ENCODE peak calls at places on chromosomes 3 and 15, in eight cellular contexts. One of them, this sample, is unnamed.

GRCh38 chr3:126921425-126921824 is 61.5 kb upstream of the PLXNA1 start:
- DNase-seq in activated gamma-delta T cell treated with Interleukin-2 at 50 U/mL for 16 hours: no peak
- DNase-seq in activated T-cell treated with anti-CD3 and anti-CD28 coated beads for 1 hour: no peak
- DNase-seq in RPMI7951: no peak
- DNase-seq in HFF-Myc: no peak
- DNase-seq in RWPE1: no peak
- DNase-seq in stimulated activated naive CD8-positive, alpha-beta T cell treated with anti-CD3 and anti-CD28 coated beads, Interleukin-15, amount 100 ng/mL, for 72 hours: no peak
- DNase-seq in hepatic stellate cell: no peak
- DNase-seq in this sample: no peak

GRCh38 chr3:128054363-128054762 is 2.1 kb downstream of the SEC61A1 start:
- DNase-seq in activated T-cell treated with anti-CD3 and anti-CD28 coated beads for 1 hour: no peak
- DNase-seq in RPMI7951: peak
- DNase-seq in hepatic stellate cell: peak
- DNase-seq in activated gamma-delta T cell treated with Interleukin-2 at 50 U/mL for 16 hours: no peak
- DNase-seq in stimulated activated naive CD8-positive, alpha-beta T cell treated with anti-CD3 and anti-CD28 coated beads, Interleukin-15, amount 100 ng/mL, for 72 hours: no peak
- DNase-seq in RWPE1: peak
- DNase-seq in HFF-Myc: no peak
- DNase-seq in this sample: no peak

GRCh38 chr3:168459229-168459784 is 363.6 kb upstream of the GOLIM4 start:
- DNase-seq in HFF-Myc: no peak
- DNase-seq in hepatic stellate cell: no peak
- DNase-seq in stimulated activated naive CD8-positive, alpha-beta T cell treated with anti-CD3 and anti-CD28 coated beads, Interleukin-15, amount 100 ng/mL, for 72 hours: no peak
- DNase-seq in RWPE1: no peak
- DNase-seq in activated gamma-delta T cell treated with Interleukin-2 at 50 U/mL for 16 hours: no peak
- DNase-seq in activated T-cell treated with anti-CD3 and anti-CD28 coated beads for 1 hour: no peak
- DNase-seq in RPMI7951: peak
- DNase-seq in this sample: no peak

GRCh38 chr15:35254052-35254451 is 169.0 kb upstream of the NANOGP8 start:
- DNase-seq in RWPE1: no peak
- DNase-seq in stimulated activated naive CD8-positive, alpha-beta T cell treated with anti-CD3 and anti-CD28 coated beads, Interleukin-15, amount 100 ng/mL, for 72 hours: no peak
- DNase-seq in hepatic stellate cell: no peak
- DNase-seq in RPMI7951: no peak
- DNase-seq in HFF-Myc: no peak
- DNase-seq in activated gamma-delta T cell treated with Interleukin-2 at 50 U/mL for 16 hours: no peak
- DNase-seq in activated T-cell treated with anti-CD3 and anti-CD28 coated beads for 1 hour: no peak
- DNase-seq in this sample: no peak

GRCh38 chr3:160343132-160343531 is 55.9 kb downstream of the IFT80 start:
- DNase-seq in activated T-cell treated with anti-CD3 and anti-CD28 coated beads for 1 hour: no peak
- DNase-seq in RWPE1: peak
- DNase-seq in HFF-Myc: peak
- DNase-seq in RPMI7951: peak
- DNase-seq in hepatic stellate cell: no peak
- DNase-seq in activated gamma-delta T cell treated with Interleukin-2 at 50 U/mL for 16 hours: no peak
- DNase-seq in stimulated activated naive CD8-positive, alpha-beta T cell treated with anti-CD3 and anti-CD28 coated beads, Interleukin-15, amount 100 ng/mL, for 72 hours: no peak
- DNase-seq in this sample: no peak

GRCh38 chr3:147619925-147620580 is 210.9 kb downstream of the ZIC1 start:
- DNase-seq in activated gamma-delta T cell treated with Interleukin-2 at 50 U/mL for 16 hours: no peak
- DNase-seq in activated T-cell treated with anti-CD3 and anti-CD28 coated beads for 1 hour: no peak
- DNase-seq in RWPE1: no peak
- DNase-seq in stimulated activated naive CD8-positive, alpha-beta T cell treated with anti-CD3 and anti-CD28 coated beads, Interleukin-15, amount 100 ng/mL, for 72 hours: no peak
- DNase-seq in RPMI7951: no peak
- DNase-seq in hepatic stellate cell: no peak
- DNase-seq in HFF-Myc: no peak
- DNase-seq in this sample: no peak

GRCh38 chr3:44903751-44904150 is 29.3 kb downstream of the TGM4 start:
- DNase-seq in hepatic stellate cell: no peak
- DNase-seq in stimulated activated naive CD8-positive, alpha-beta T cell treated with anti-CD3 and anti-CD28 coated beads, Interleukin-15, amount 100 ng/mL, for 72 hours: no peak
- DNase-seq in RWPE1: no peak
- DNase-seq in RPMI7951: no peak
- DNase-seq in activated T-cell treated with anti-CD3 and anti-CD28 coated beads for 1 hour: no peak
- DNase-seq in activated gamma-delta T cell treated with Interleukin-2 at 50 U/mL for 16 hours: no peak
- DNase-seq in HFF-Myc: no peak
- DNase-seq in this sample: no peak

GRCh38 chr3:99960941-99961340 is 143.3 kb downstream of the CMSS1 start:
- DNase-seq in HFF-Myc: peak
- DNase-seq in RWPE1: no peak
- DNase-seq in activated T-cell treated with anti-CD3 and anti-CD28 coated beads for 1 hour: no peak
- DNase-seq in activated gamma-delta T cell treated with Interleukin-2 at 50 U/mL for 16 hours: no peak
- DNase-seq in RPMI7951: no peak
- DNase-seq in hepatic stellate cell: no peak
- DNase-seq in stimulated activated naive CD8-positive, alpha-beta T cell treated with anti-CD3 and anti-CD28 coated beads, Interleukin-15, amount 100 ng/mL, for 72 hours: no peak
- DNase-seq in this sample: peak

GRCh38 chr3:122427857-122428471 is 12.1 kb upstream of the WDR5B start:
- DNase-seq in RPMI7951: no peak
- DNase-seq in activated gamma-delta T cell treated with Interleukin-2 at 50 U/mL for 16 hours: no peak
- DNase-seq in stimulated activated naive CD8-positive, alpha-beta T cell treated with anti-CD3 and anti-CD28 coated beads, Interleukin-15, amount 100 ng/mL, for 72 hours: no peak
- DNase-seq in HFF-Myc: no peak
- DNase-seq in RWPE1: peak
- DNase-seq in hepatic stellate cell: no peak
- DNase-seq in activated T-cell treated with anti-CD3 and anti-CD28 coated beads for 1 hour: no peak
- DNase-seq in this sample: no peak

GRCh38 chr3:43071313-43071893 is 34.5 kb downstream of the POMGNT2 start:
- DNase-seq in hepatic stellate cell: no peak
- DNase-seq in stimulated activated naive CD8-positive, alpha-beta T cell treated with anti-CD3 and anti-CD28 coated beads, Interleukin-15, amount 100 ng/mL, for 72 hours: peak
- DNase-seq in RPMI7951: no peak
- DNase-seq in activated T-cell treated with anti-CD3 and anti-CD28 coated beads for 1 hour: no peak
- DNase-seq in HFF-Myc: no peak
- DNase-seq in activated gamma-delta T cell treated with Interleukin-2 at 50 U/mL for 16 hours: peak
- DNase-seq in RWPE1: no peak
- DNase-seq in this sample: peak

GRCh38 chr3:112647122-112647521 is 6.2 kb upstream of the CCDC80 start:
- DNase-seq in activated T-cell treated with anti-CD3 and anti-CD28 coated beads for 1 hour: no peak
- DNase-seq in HFF-Myc: no peak
- DNase-seq in hepatic stellate cell: peak
- DNase-seq in activated gamma-delta T cell treated with Interleukin-2 at 50 U/mL for 16 hours: no peak
- DNase-seq in RWPE1: peak
- DNase-seq in RPMI7951: peak
- DNase-seq in stimulated activated naive CD8-positive, alpha-beta T cell treated with anti-CD3 and anti-CD28 coated beads, Interleukin-15, amount 100 ng/mL, for 72 hours: no peak
- DNase-seq in this sample: no peak

GRCh38 chr3:132083583-132084372 is 49.0 kb upstream of the CPNE4 start:
- DNase-seq in RPMI7951: peak
- DNase-seq in HFF-Myc: no peak
- DNase-seq in activated gamma-delta T cell treated with Interleukin-2 at 50 U/mL for 16 hours: no peak
- DNase-seq in stimulated activated naive CD8-positive, alpha-beta T cell treated with anti-CD3 and anti-CD28 coated beads, Interleukin-15, amount 100 ng/mL, for 72 hours: no peak
- DNase-seq in RWPE1: peak
- DNase-seq in hepatic stellate cell: no peak
- DNase-seq in activated T-cell treated with anti-CD3 and anti-CD28 coated beads for 1 hour: no peak
- DNase-seq in this sample: no peak

GRCh38 chr3:81778678-81779182 is 17.3 kb upstream of the GBE1 start:
- DNase-seq in RPMI7951: peak
- DNase-seq in activated T-cell treated with anti-CD3 and anti-CD28 coated beads for 1 hour: no peak
- DNase-seq in stimulated activated naive CD8-positive, alpha-beta T cell treated with anti-CD3 and anti-CD28 coated beads, Interleukin-15, amount 100 ng/mL, for 72 hours: no peak
- DNase-seq in hepatic stellate cell: no peak
- DNase-seq in HFF-Myc: peak
- DNase-seq in activated gamma-delta T cell treated with Interleukin-2 at 50 U/mL for 16 hours: no peak
- DNase-seq in RWPE1: no peak
- DNase-seq in this sample: no peak

GRCh38 chr15:90883971-90884718 is at the start of gene FES:
- DNase-seq in activated T-cell treated with anti-CD3 and anti-CD28 coated beads for 1 hour: no peak
- DNase-seq in hepatic stellate cell: no peak
- DNase-seq in RPMI7951: peak
- DNase-seq in RWPE1: no peak
- DNase-seq in HFF-Myc: no peak
- DNase-seq in activated gamma-delta T cell treated with Interleukin-2 at 50 U/mL for 16 hours: no peak
- DNase-seq in stimulated activated naive CD8-positive, alpha-beta T cell treated with anti-CD3 and anti-CD28 coated beads, Interleukin-15, amount 100 ng/mL, for 72 hours: no peak
- DNase-seq in this sample: no peak

GRCh38 chr3:67635257-67635656 is 19.2 kb downstream of the SUCLG2 start:
- DNase-seq in RPMI7951: peak
- DNase-seq in RWPE1: peak
- DNase-seq in activated T-cell treated with anti-CD3 and anti-CD28 coated beads for 1 hour: no peak
- DNase-seq in activated gamma-delta T cell treated with Interleukin-2 at 50 U/mL for 16 hours: no peak
- DNase-seq in stimulated activated naive CD8-positive, alpha-beta T cell treated with anti-CD3 and anti-CD28 coated beads, Interleukin-15, amount 100 ng/mL, for 72 hours: no peak
- DNase-seq in HFF-Myc: peak
- DNase-seq in hepatic stellate cell: peak
- DNase-seq in this sample: no peak

GRCh38 chr15:86445750-86446149 is 366.1 kb downstream of the AGBL1 start:
- DNase-seq in activated gamma-delta T cell treated with Interleukin-2 at 50 U/mL for 16 hours: no peak
- DNase-seq in RPMI7951: no peak
- DNase-seq in RWPE1: no peak
- DNase-seq in hepatic stellate cell: no peak
- DNase-seq in HFF-Myc: no peak
- DNase-seq in activated T-cell treated with anti-CD3 and anti-CD28 coated beads for 1 hour: no peak
- DNase-seq in stimulated activated naive CD8-positive, alpha-beta T cell treated with anti-CD3 and anti-CD28 coated beads, Interleukin-15, amount 100 ng/mL, for 72 hours: no peak
- DNase-seq in this sample: no peak

GRCh38 chr15:31148622-31149505 is 47.3 kb upstream of the TRPM1 start:
- DNase-seq in hepatic stellate cell: no peak
- DNase-seq in HFF-Myc: no peak
- DNase-seq in RWPE1: no peak
- DNase-seq in RPMI7951: no peak
- DNase-seq in activated gamma-delta T cell treated with Interleukin-2 at 50 U/mL for 16 hours: no peak
- DNase-seq in activated T-cell treated with anti-CD3 and anti-CD28 coated beads for 1 hour: no peak
- DNase-seq in stimulated activated naive CD8-positive, alpha-beta T cell treated with anti-CD3 and anti-CD28 coated beads, Interleukin-15, amount 100 ng/mL, for 72 hours: no peak
- DNase-seq in this sample: no peak

GRCh38 chr15:26974120-26974780 is 3.3 kb downstream of the GABRG3 start:
- DNase-seq in RPMI7951: peak
- DNase-seq in HFF-Myc: no peak
- DNase-seq in activated T-cell treated with anti-CD3 and anti-CD28 coated beads for 1 hour: no peak
- DNase-seq in hepatic stellate cell: no peak
- DNase-seq in activated gamma-delta T cell treated with Interleukin-2 at 50 U/mL for 16 hours: no peak
- DNase-seq in RWPE1: peak
- DNase-seq in stimulated activated naive CD8-positive, alpha-beta T cell treated with anti-CD3 and anti-CD28 coated beads, Interleukin-15, amount 100 ng/mL, for 72 hours: no peak
- DNase-seq in this sample: no peak

GRCh38 chr15:63191895-63192603 is 2.6 kb downstream of the RAB8B start:
- DNase-seq in hepatic stellate cell: no peak
- DNase-seq in HFF-Myc: no peak
- DNase-seq in RPMI7951: no peak
- DNase-seq in RWPE1: no peak
- DNase-seq in activated gamma-delta T cell treated with Interleukin-2 at 50 U/mL for 16 hours: peak
- DNase-seq in stimulated activated naive CD8-positive, alpha-beta T cell treated with anti-CD3 and anti-CD28 coated beads, Interleukin-15, amount 100 ng/mL, for 72 hours: peak
- DNase-seq in activated T-cell treated with anti-CD3 and anti-CD28 coated beads for 1 hour: no peak
- DNase-seq in this sample: no peak

GRCh38 chr3:14601692-14602005 is 49.9 kb upstream of the CCDC174 start:
- DNase-seq in hepatic stellate cell: no peak
- DNase-seq in activated gamma-delta T cell treated with Interleukin-2 at 50 U/mL for 16 hours: no peak
- DNase-seq in HFF-Myc: no peak
- DNase-seq in stimulated activated naive CD8-positive, alpha-beta T cell treated with anti-CD3 and anti-CD28 coated beads, Interleukin-15, amount 100 ng/mL, for 72 hours: no peak
- DNase-seq in RPMI7951: no peak
- DNase-seq in RWPE1: no peak
- DNase-seq in activated T-cell treated with anti-CD3 and anti-CD28 coated beads for 1 hour: no peak
- DNase-seq in this sample: no peak

GRCh38 chr3:89360155-89360554 is 252.7 kb downstream of the EPHA3 start:
- DNase-seq in activated T-cell treated with anti-CD3 and anti-CD28 coated beads for 1 hour: no peak
- DNase-seq in activated gamma-delta T cell treated with Interleukin-2 at 50 U/mL for 16 hours: no peak
- DNase-seq in stimulated activated naive CD8-positive, alpha-beta T cell treated with anti-CD3 and anti-CD28 coated beads, Interleukin-15, amount 100 ng/mL, for 72 hours: no peak
- DNase-seq in RWPE1: peak
- DNase-seq in HFF-Myc: no peak
- DNase-seq in hepatic stellate cell: no peak
- DNase-seq in RPMI7951: no peak
- DNase-seq in this sample: no peak

GRCh38 chr15:67161412-67161811 is 93.0 kb downstream of the AAGAB start:
- DNase-seq in activated gamma-delta T cell treated with Interleukin-2 at 50 U/mL for 16 hours: no peak
- DNase-seq in HFF-Myc: no peak
- DNase-seq in hepatic stellate cell: no peak
- DNase-seq in RPMI7951: no peak
- DNase-seq in RWPE1: no peak
- DNase-seq in stimulated activated naive CD8-positive, alpha-beta T cell treated with anti-CD3 and anti-CD28 coated beads, Interleukin-15, amount 100 ng/mL, for 72 hours: no peak
- DNase-seq in activated T-cell treated with anti-CD3 and anti-CD28 coated beads for 1 hour: no peak
- DNase-seq in this sample: no peak

GRCh38 chr15:81483496-81483895 is 109.5 kb upstream of the TMC3 start:
- DNase-seq in RPMI7951: no peak
- DNase-seq in RWPE1: no peak
- DNase-seq in activated T-cell treated with anti-CD3 and anti-CD28 coated beads for 1 hour: no peak
- DNase-seq in activated gamma-delta T cell treated with Interleukin-2 at 50 U/mL for 16 hours: no peak
- DNase-seq in HFF-Myc: no peak
- DNase-seq in hepatic stellate cell: no peak
- DNase-seq in stimulated activated naive CD8-positive, alpha-beta T cell treated with anti-CD3 and anti-CD28 coated beads, Interleukin-15, amount 100 ng/mL, for 72 hours: no peak
- DNase-seq in this sample: no peak

GRCh38 chr3:196962930-196963259 is 5.7 kb downstream of the PIGZ start:
- DNase-seq in RPMI7951: no peak
- DNase-seq in activated T-cell treated with anti-CD3 and anti-CD28 coated beads for 1 hour: no peak
- DNase-seq in HFF-Myc: no peak
- DNase-seq in activated gamma-delta T cell treated with Interleukin-2 at 50 U/mL for 16 hours: no peak
- DNase-seq in RWPE1: no peak
- DNase-seq in hepatic stellate cell: no peak
- DNase-seq in stimulated activated naive CD8-positive, alpha-beta T cell treated with anti-CD3 and anti-CD28 coated beads, Interleukin-15, amount 100 ng/mL, for 72 hours: no peak
- DNase-seq in this sample: no peak

GRCh38 chr15:52520421-52520820 is 8.3 kb downstream of the MYO5A start:
- DNase-seq in RWPE1: no peak
- DNase-seq in activated gamma-delta T cell treated with Interleukin-2 at 50 U/mL for 16 hours: no peak
- DNase-seq in RPMI7951: no peak
- DNase-seq in activated T-cell treated with anti-CD3 and anti-CD28 coated beads for 1 hour: no peak
- DNase-seq in HFF-Myc: no peak
- DNase-seq in stimulated activated naive CD8-positive, alpha-beta T cell treated with anti-CD3 and anti-CD28 coated beads, Interleukin-15, amount 100 ng/mL, for 72 hours: no peak
- DNase-seq in hepatic stellate cell: no peak
- DNase-seq in this sample: no peak

GRCh38 chr15:90872481-90873184 is 4.2 kb downstream of the FURIN start:
- DNase-seq in RPMI7951: peak
- DNase-seq in stimulated activated naive CD8-positive, alpha-beta T cell treated with anti-CD3 and anti-CD28 coated beads, Interleukin-15, amount 100 ng/mL, for 72 hours: no peak
- DNase-seq in activated T-cell treated with anti-CD3 and anti-CD28 coated beads for 1 hour: no peak
- DNase-seq in RWPE1: peak
- DNase-seq in hepatic stellate cell: peak
- DNase-seq in HFF-Myc: peak
- DNase-seq in activated gamma-delta T cell treated with Interleukin-2 at 50 U/mL for 16 hours: no peak
- DNase-seq in this sample: peak

GRCh38 chr3:133426721-133427120 is 26.9 kb downstream of the BFSP2 start:
- DNase-seq in activated gamma-delta T cell treated with Interleukin-2 at 50 U/mL for 16 hours: no peak
- DNase-seq in stimulated activated naive CD8-positive, alpha-beta T cell treated with anti-CD3 and anti-CD28 coated beads, Interleukin-15, amount 100 ng/mL, for 72 hours: no peak
- DNase-seq in hepatic stellate cell: peak
- DNase-seq in activated T-cell treated with anti-CD3 and anti-CD28 coated beads for 1 hour: no peak
- DNase-seq in RPMI7951: no peak
- DNase-seq in RWPE1: no peak
- DNase-seq in HFF-Myc: no peak
- DNase-seq in this sample: no peak

GRCh38 chr3:38487323-38487722 is 8.8 kb upstream of the EXOG start:
- DNase-seq in activated gamma-delta T cell treated with Interleukin-2 at 50 U/mL for 16 hours: no peak
- DNase-seq in RPMI7951: no peak
- DNase-seq in hepatic stellate cell: no peak
- DNase-seq in RWPE1: no peak
- DNase-seq in stimulated activated naive CD8-positive, alpha-beta T cell treated with anti-CD3 and anti-CD28 coated beads, Interleukin-15, amount 100 ng/mL, for 72 hours: no peak
- DNase-seq in activated T-cell treated with anti-CD3 and anti-CD28 coated beads for 1 hour: no peak
- DNase-seq in HFF-Myc: no peak
- DNase-seq in this sample: no peak

GRCh38 chr3:127848131-127849129 is 26.1 kb upstream of the MGLL start:
- DNase-seq in HFF-Myc: no peak
- DNase-seq in hepatic stellate cell: no peak
- DNase-seq in activated gamma-delta T cell treated with Interleukin-2 at 50 U/mL for 16 hours: no peak
- DNase-seq in activated T-cell treated with anti-CD3 and anti-CD28 coated beads for 1 hour: no peak
- DNase-seq in RWPE1: no peak
- DNase-seq in RPMI7951: no peak
- DNase-seq in stimulated activated naive CD8-positive, alpha-beta T cell treated with anti-CD3 and anti-CD28 coated beads, Interleukin-15, amount 100 ng/mL, for 72 hours: no peak
- DNase-seq in this sample: no peak

GRCh38 chr15:40859206-40859851 is 14.7 kb downstream of the RHOV start:
- DNase-seq in HFF-Myc: peak
- DNase-seq in stimulated activated naive CD8-positive, alpha-beta T cell treated with anti-CD3 and anti-CD28 coated beads, Interleukin-15, amount 100 ng/mL, for 72 hours: peak
- DNase-seq in activated T-cell treated with anti-CD3 and anti-CD28 coated beads for 1 hour: peak
- DNase-seq in activated gamma-delta T cell treated with Interleukin-2 at 50 U/mL for 16 hours: peak
- DNase-seq in RWPE1: peak
- DNase-seq in hepatic stellate cell: peak
- DNase-seq in RPMI7951: peak
- DNase-seq in this sample: peak

This sample was measured in HEK293T.